ENCODE peak calls at places on chromosomes 6 and 20, in seven cellular contexts. One of them, this sample, is unnamed.

GRCh38 chr20:46703435-46703834 is 6.0 kb upstream of the SLC2A10 start:
- DNase-seq in foreskin fibroblast: no peak
- DNase-seq in fibroblast of lung: no peak
- DNase-seq in astrocyte of the spinal cord: no peak
- DNase-seq in DMS153: no peak
- DNase-seq in left cardiac atrium: no peak
- DNase-seq in prostate gland: no peak
- DNase-seq in this sample: no peak

GRCh38 chr6:18492957-18493356 is 105.8 kb downstream of the RNF144B start:
- DNase-seq in left cardiac atrium: no peak
- DNase-seq in prostate gland: no peak
- DNase-seq in foreskin fibroblast: no peak
- DNase-seq in astrocyte of the spinal cord: no peak
- DNase-seq in DMS153: no peak
- DNase-seq in fibroblast of lung: no peak
- DNase-seq in this sample: no peak

GRCh38 chr6:8705435-8706020 is 270.2 kb upstream of the SLC35B3 start:
- DNase-seq in astrocyte of the spinal cord: no peak
- DNase-seq in DMS153: no peak
- DNase-seq in foreskin fibroblast: no peak
- DNase-seq in left cardiac atrium: no peak
- DNase-seq in fibroblast of lung: no peak
- DNase-seq in prostate gland: no peak
- DNase-seq in this sample: no peak

GRCh38 chr6:27531772-27532459 is 59.0 kb upstream of the ZNF184 start:
- DNase-seq in left cardiac atrium: no peak
- DNase-seq in astrocyte of the spinal cord: no peak
- DNase-seq in prostate gland: no peak
- DNase-seq in fibroblast of lung: no peak
- DNase-seq in foreskin fibroblast: no peak
- DNase-seq in DMS153: no peak
- DNase-seq in this sample: no peak

GRCh38 chr6:74632196-74632595 is 573.7 kb downstream of the COL12A1 start:
- DNase-seq in DMS153: no peak
- DNase-seq in left cardiac atrium: no peak
- DNase-seq in fibroblast of lung: no peak
- DNase-seq in foreskin fibroblast: no peak
- DNase-seq in prostate gland: no peak
- DNase-seq in astrocyte of the spinal cord: no peak
- DNase-seq in this sample: no peak

GRCh38 chr20:58202039-58202438 is 26.4 kb downstream of the ANKRD60 start:
- DNase-seq in DMS153: no peak
- DNase-seq in prostate gland: no peak
- DNase-seq in foreskin fibroblast: no peak
- DNase-seq in fibroblast of lung: no peak
- DNase-seq in left cardiac atrium: no peak
- DNase-seq in astrocyte of the spinal cord: no peak
- DNase-seq in this sample: no peak

GRCh38 chr20:57265649-57266250 is 691 bp downstream of the BMP7 start:
- DNase-seq in prostate gland: no peak
- DNase-seq in astrocyte of the spinal cord: no peak
- DNase-seq in DMS153: no peak
- DNase-seq in foreskin fibroblast: no peak
- DNase-seq in fibroblast of lung: no peak
- DNase-seq in left cardiac atrium: no peak
- DNase-seq in this sample: no peak

GRCh38 chr20:34538671-34539123 is 19.8 kb upstream of the MAP1LC3A start:
- DNase-seq in astrocyte of the spinal cord: peak; percentile 31
- DNase-seq in fibroblast of lung: peak; percentile 73
- DNase-seq in left cardiac atrium: peak; percentile 57
- DNase-seq in DMS153: no peak
- DNase-seq in prostate gland: no peak
- DNase-seq in foreskin fibroblast: peak; percentile 50
- DNase-seq in this sample: no peak

GRCh38 chr6:28884423-28885148 is 39.2 kb downstream of the TRIM27 start:
- DNase-seq in DMS153: no peak
- DNase-seq in astrocyte of the spinal cord: no peak
- DNase-seq in left cardiac atrium: no peak
- DNase-seq in fibroblast of lung: no peak
- DNase-seq in foreskin fibroblast: no peak
- DNase-seq in prostate gland: no peak
- DNase-seq in this sample: no peak

GRCh38 chr6:164396071-164397047 is 913.0 kb downstream of the C6orf118 start:
- DNase-seq in foreskin fibroblast: no peak
- DNase-seq in DMS153: peak; percentile 39
- DNase-seq in astrocyte of the spinal cord: peak; percentile 55
- DNase-seq in fibroblast of lung: no peak
- DNase-seq in prostate gland: no peak
- DNase-seq in left cardiac atrium: no peak
- DNase-seq in this sample: no peak

GRCh38 chr6:104462811-104463599 is 396.7 kb downstream of the HACE1 start:
- DNase-seq in prostate gland: no peak
- DNase-seq in foreskin fibroblast: no peak
- DNase-seq in DMS153: no peak
- DNase-seq in fibroblast of lung: no peak
- DNase-seq in left cardiac atrium: no peak
- DNase-seq in astrocyte of the spinal cord: no peak
- DNase-seq in this sample: no peak

GRCh38 chr20:8476023-8476422 is 344.0 kb downstream of the PLCB1 start:
- DNase-seq in astrocyte of the spinal cord: no peak
- DNase-seq in left cardiac atrium: no peak
- DNase-seq in foreskin fibroblast: no peak
- DNase-seq in fibroblast of lung: no peak
- DNase-seq in prostate gland: no peak
- DNase-seq in DMS153: no peak
- DNase-seq in this sample: no peak

GRCh38 chr6:6950373-6951145 is 157.2 kb upstream of the RREB1 start:
- DNase-seq in astrocyte of the spinal cord: no peak
- DNase-seq in prostate gland: no peak
- DNase-seq in left cardiac atrium: no peak
- DNase-seq in DMS153: no peak
- DNase-seq in foreskin fibroblast: no peak
- DNase-seq in fibroblast of lung: no peak
- DNase-seq in this sample: no peak

GRCh38 chr6:163960128-163960527 is 545.6 kb downstream of the QKI start:
- DNase-seq in DMS153: no peak
- DNase-seq in astrocyte of the spinal cord: no peak
- DNase-seq in prostate gland: no peak
- DNase-seq in left cardiac atrium: no peak
- DNase-seq in foreskin fibroblast: no peak
- DNase-seq in fibroblast of lung: no peak
- DNase-seq in this sample: no peak

GRCh38 chr6:85124472-85125428 is 325.1 kb upstream of the NT5E start:
- DNase-seq in fibroblast of lung: peak; percentile 79
- DNase-seq in prostate gland: no peak
- DNase-seq in astrocyte of the spinal cord: peak; percentile 84
- DNase-seq in foreskin fibroblast: peak; percentile 38
- DNase-seq in DMS153: no peak
- DNase-seq in left cardiac atrium: no peak
- DNase-seq in this sample: no peak

GRCh38 chr6:100171533-100172321 is 177.7 kb upstream of the MCHR2 start:
- DNase-seq in fibroblast of lung: no peak
- DNase-seq in foreskin fibroblast: no peak
- DNase-seq in DMS153: no peak
- DNase-seq in left cardiac atrium: no peak
- DNase-seq in astrocyte of the spinal cord: peak; percentile 79
- DNase-seq in prostate gland: no peak
- DNase-seq in this sample: peak; percentile 71

GRCh38 chr20:50138479-50139393 is 14.8 kb downstream of the PEDS1 start:
- DNase-seq in prostate gland: no peak
- DNase-seq in left cardiac atrium: no peak
- DNase-seq in astrocyte of the spinal cord: no peak
- DNase-seq in foreskin fibroblast: no peak
- DNase-seq in DMS153: no peak
- DNase-seq in fibroblast of lung: no peak
- DNase-seq in this sample: peak; percentile 80

GRCh38 chr6:168009331-168009730 is 11.9 kb downstream of the KIF25 start:
- DNase-seq in astrocyte of the spinal cord: peak; percentile 31
- DNase-seq in DMS153: no peak
- DNase-seq in foreskin fibroblast: no peak
- DNase-seq in left cardiac atrium: no peak
- DNase-seq in prostate gland: no peak
- DNase-seq in fibroblast of lung: no peak
- DNase-seq in this sample: no peak

GRCh38 chr6:501891-502601 is 110.5 kb downstream of the IRF4 start:
- DNase-seq in fibroblast of lung: peak; percentile 15
- DNase-seq in prostate gland: no peak
- DNase-seq in astrocyte of the spinal cord: no peak
- DNase-seq in left cardiac atrium: no peak
- DNase-seq in foreskin fibroblast: no peak
- DNase-seq in DMS153: no peak
- DNase-seq in this sample: no peak

GRCh38 chr20:33656010-33656782 is 5.9 kb upstream of the C20orf144 start:
- DNase-seq in foreskin fibroblast: no peak
- DNase-seq in astrocyte of the spinal cord: no peak
- DNase-seq in prostate gland: no peak
- DNase-seq in DMS153: no peak
- DNase-seq in fibroblast of lung: no peak
- DNase-seq in left cardiac atrium: no peak
- DNase-seq in this sample: no peak

GRCh38 chr6:168116975-168117899 is 38.2 kb upstream of the FRMD1 start:
- DNase-seq in left cardiac atrium: no peak
- DNase-seq in DMS153: no peak
- DNase-seq in prostate gland: no peak
- DNase-seq in astrocyte of the spinal cord: no peak
- DNase-seq in foreskin fibroblast: no peak
- DNase-seq in fibroblast of lung: no peak
- DNase-seq in this sample: no peak

GRCh38 chr20:60372822-60373221 is 414.6 kb downstream of the CDH26 start:
- DNase-seq in astrocyte of the spinal cord: no peak
- DNase-seq in prostate gland: no peak
- DNase-seq in foreskin fibroblast: no peak
- DNase-seq in DMS153: no peak
- DNase-seq in left cardiac atrium: no peak
- DNase-seq in fibroblast of lung: no peak
- DNase-seq in this sample: no peak

GRCh38 chr20:50901301-50901700 is 29.9 kb downstream of the ADNP start:
- DNase-seq in fibroblast of lung: no peak
- DNase-seq in left cardiac atrium: no peak
- DNase-seq in prostate gland: no peak
- DNase-seq in DMS153: no peak
- DNase-seq in foreskin fibroblast: no peak
- DNase-seq in astrocyte of the spinal cord: no peak
- DNase-seq in this sample: no peak

GRCh38 chr6:64672651-64673050 is 1034.4 kb downstream of the EYS start:
- DNase-seq in left cardiac atrium: no peak
- DNase-seq in foreskin fibroblast: no peak
- DNase-seq in DMS153: no peak
- DNase-seq in prostate gland: no peak
- DNase-seq in astrocyte of the spinal cord: no peak
- DNase-seq in fibroblast of lung: peak; percentile 27
- DNase-seq in this sample: no peak

GRCh38 chr6:156280131-156280530 is 497.0 kb upstream of the ARID1B start:
- DNase-seq in DMS153: peak; percentile 62
- DNase-seq in foreskin fibroblast: no peak
- DNase-seq in left cardiac atrium: no peak
- DNase-seq in astrocyte of the spinal cord: no peak
- DNase-seq in prostate gland: no peak
- DNase-seq in fibroblast of lung: no peak
- DNase-seq in this sample: no peak

GRCh38 chr6:101397199-101397598 is 3.7 kb downstream of the GRIK2 start:
- DNase-seq in fibroblast of lung: peak; percentile 2
- DNase-seq in DMS153: peak; percentile 39
- DNase-seq in prostate gland: no peak
- DNase-seq in foreskin fibroblast: no peak
- DNase-seq in astrocyte of the spinal cord: peak; percentile 35
- DNase-seq in left cardiac atrium: no peak
- DNase-seq in this sample: no peak

GRCh38 chr20:16392346-16392745 is 180.9 kb downstream of the KIF16B start:
- DNase-seq in left cardiac atrium: no peak
- DNase-seq in DMS153: no peak
- DNase-seq in prostate gland: no peak
- DNase-seq in fibroblast of lung: no peak
- DNase-seq in astrocyte of the spinal cord: no peak
- DNase-seq in foreskin fibroblast: no peak
- DNase-seq in this sample: no peak

GRCh38 chr6:10720229-10720959 is 2.5 kb upstream of the TMEM14C start:
- DNase-seq in left cardiac atrium: peak; percentile 66
- DNase-seq in foreskin fibroblast: no peak
- DNase-seq in fibroblast of lung: peak; percentile 12
- DNase-seq in prostate gland: no peak
- DNase-seq in DMS153: no peak
- DNase-seq in astrocyte of the spinal cord: peak; percentile 22
- DNase-seq in this sample: no peak

GRCh38 chr6:151502499-151502898 is 8.7 kb downstream of the CCDC170 start:
- DNase-seq in foreskin fibroblast: no peak
- DNase-seq in fibroblast of lung: peak; percentile 52
- DNase-seq in astrocyte of the spinal cord: peak; percentile 28
- DNase-seq in DMS153: no peak
- DNase-seq in left cardiac atrium: no peak
- DNase-seq in prostate gland: no peak
- DNase-seq in this sample: no peak

GRCh38 chr6:127013865-127014264 is 104.6 kb upstream of the RSPO3 start:
- DNase-seq in left cardiac atrium: no peak
- DNase-seq in astrocyte of the spinal cord: no peak
- DNase-seq in fibroblast of lung: no peak
- DNase-seq in foreskin fibroblast: no peak
- DNase-seq in DMS153: no peak
- DNase-seq in prostate gland: no peak
- DNase-seq in this sample: no peak

GRCh38 chr6:50714487-50715379 is 1.4 kb downstream of the TFAP2D start:
- DNase-seq in fibroblast of lung: no peak
- DNase-seq in DMS153: no peak
- DNase-seq in foreskin fibroblast: no peak
- DNase-seq in left cardiac atrium: no peak
- DNase-seq in prostate gland: no peak
- DNase-seq in astrocyte of the spinal cord: no peak
- DNase-seq in this sample: no peak

GRCh38 chr20:59195316-59195993 is 31.8 kb downstream of the ZNF831 start:
- DNase-seq in fibroblast of lung: no peak
- DNase-seq in prostate gland: no peak
- DNase-seq in foreskin fibroblast: no peak
- DNase-seq in left cardiac atrium: no peak
- DNase-seq in DMS153: no peak
- DNase-seq in astrocyte of the spinal cord: no peak
- DNase-seq in this sample: no peak

GRCh38 chr6:28766426-28766825 is 157.4 kb downstream of the TRIM27 start:
- DNase-seq in fibroblast of lung: no peak
- DNase-seq in foreskin fibroblast: no peak
- DNase-seq in DMS153: no peak
- DNase-seq in astrocyte of the spinal cord: no peak
- DNase-seq in prostate gland: no peak
- DNase-seq in left cardiac atrium: no peak
- DNase-seq in this sample: no peak

GRCh38 chr20:19647992-19648391 is 110.1 kb upstream of the RIN2 start:
- DNase-seq in left cardiac atrium: no peak
- DNase-seq in DMS153: no peak
- DNase-seq in astrocyte of the spinal cord: no peak
- DNase-seq in prostate gland: no peak
- DNase-seq in fibroblast of lung: no peak
- DNase-seq in foreskin fibroblast: no peak
- DNase-seq in this sample: no peak

GRCh38 chr6:138404666-138405337 is 779 bp downstream of the HEBP2 start:
- DNase-seq in fibroblast of lung: no peak
- DNase-seq in astrocyte of the spinal cord: peak; percentile 28
- DNase-seq in foreskin fibroblast: no peak
- DNase-seq in prostate gland: peak; percentile 28
- DNase-seq in DMS153: no peak
- DNase-seq in left cardiac atrium: peak; percentile 34
- DNase-seq in this sample: no peak

This sample was measured in H4.